ENCODE peak calls at places on chromosomes 11 and 22, in eight cellular contexts. B, Z, C, W, X, P, I and G are unnamed samples.

GRCh38 chr11:44607324-44607962 is 42.0 kb downstream of the CD82 start:
- DNase-seq in C (no peak), X (no peak), I (no peak), Z (no peak), P (peak), W (no peak), B (no peak), G (no peak)

GRCh38 chr11:842370-843002 is at the start of the genes POLR2L and TSPAN4:
- DNase-seq in C (peak), W (peak), P (peak), Z (peak), B (peak), I (peak), X (peak), G (no peak)

GRCh38 chr11:114277637-114278341 is 18.4 kb upstream of the NNMT start:
- DNase-seq in B (no peak), X (no peak), P (no peak), Z (no peak), W (no peak), I (no peak), C (no peak), G (no peak)

GRCh38 chr22:37898441-37899181 is 7.5 kb upstream of the MICALL1 start:
- DNase-seq in X (no peak), B (no peak), Z (no peak), I (peak), C (no peak), W (no peak), P (no peak), G (no peak)

GRCh38 chr22:39276461-39277134 is 31.8 kb upstream of the PDGFB start:
- DNase-seq in W (no peak), P (no peak), B (no peak), I (no peak), Z (no peak), X (no peak), C (no peak), G (no peak)

GRCh38 chr22:45552580-45553332 is 50.1 kb downstream of the FBLN1 start:
- DNase-seq in C (no peak), X (no peak), W (no peak), Z (no peak), P (peak), I (no peak), B (peak), G (no peak)

GRCh38 chr11:114122668-114123067 is 63.2 kb downstream of the ZBTB16 start:
- DNase-seq in P (no peak), B (no peak), I (no peak), W (no peak), Z (no peak), X (no peak), C (no peak), G (no peak)

GRCh38 chr11:69355346-69355940 is 61.5 kb downstream of the MYEOV start:
- DNase-seq in X (no peak), B (no peak), W (no peak), Z (no peak), C (no peak), P (peak), I (no peak), G (no peak)

GRCh38 chr11:13008625-13009475 is at the start of gene RASSF10:
- DNase-seq in B (peak), Z (no peak), X (no peak), P (peak), C (peak), I (no peak), W (no peak), G (peak)

GRCh38 chr11:120564573-120565301 is 53.2 kb downstream of the GRIK4 start:
- DNase-seq in B (peak), X (peak), W (no peak), C (peak), P (peak), Z (peak), I (peak), G (no peak)

GRCh38 chr22:32590556-32590955 is 115.9 kb downstream of the FBXO7 start:
- DNase-seq in B (no peak), Z (no peak), W (no peak), C (no peak), X (no peak), P (peak), I (no peak), G (no peak)

GRCh38 chr11:66725114-66725513 is 3.9 kb downstream of the SPTBN2 start:
- DNase-seq in I (no peak), X (no peak), P (no peak), C (no peak), Z (no peak), B (no peak), W (no peak), G (no peak)

GRCh38 chr11:126992804-126993111 is 7.8 kb downstream of the KIRREL3 start:
- DNase-seq in P (peak), Z (no peak), I (no peak), W (no peak), C (no peak), X (no peak), B (no peak), G (no peak)

GRCh38 chr11:123393312-123393927 is 36.6 kb upstream of the GRAMD1B start:
- DNase-seq in W (no peak), X (no peak), Z (no peak), B (no peak), P (no peak), I (no peak), C (no peak), G (no peak)

GRCh38 chr11:67302571-67303131 is 679 bp upstream of the SSH3 start:
- DNase-seq in W (peak), X (no peak), B (peak), I (no peak), P (no peak), Z (no peak), C (no peak), G (no peak)

GRCh38 chr22:37054078-37054440 is 2.5 kb downstream of the KCTD17 start:
- DNase-seq in P (no peak), B (no peak), Z (no peak), X (no peak), W (no peak), I (no peak), C (no peak), G (no peak)

GRCh38 chr11:70504246-70505020 is 106.1 kb downstream of the CTTN start:
- DNase-seq in W (no peak), C (no peak), B (no peak), P (no peak), X (no peak), I (no peak), Z (no peak), G (no peak)

GRCh38 chr22:21718492-21718891 is 17.1 kb downstream of the YPEL1 start:
- DNase-seq in X (no peak), C (no peak), B (no peak), W (no peak), P (no peak), Z (no peak), I (no peak), G (no peak)

GRCh38 chr11:73030130-73030529 is 112.0 kb downstream of the FCHSD2 start:
- DNase-seq in P (no peak), B (no peak), X (no peak), Z (no peak), W (no peak), C (no peak), I (no peak), G (no peak)

GRCh38 chr11:35318977-35319925 is 100.1 kb downstream of the SLC1A2 start:
- DNase-seq in Z (no peak), W (no peak), B (no peak), X (peak), P (no peak), C (no peak), I (peak), G (no peak)

GRCh38 chr22:24592144-24592845 is 578 bp downstream of the LRRC75B start:
- DNase-seq in C (no peak), P (peak), I (no peak), B (peak), X (peak), Z (no peak), W (no peak), G (no peak)

GRCh38 chr11:34610324-34611041 is 10.4 kb upstream of the EHF start:
- DNase-seq in X (no peak), P (no peak), I (no peak), Z (no peak), C (no peak), B (no peak), W (no peak), G (no peak)

GRCh38 chr11:76613901-76614300 is 56.6 kb downstream of the LRRC32 start:
- DNase-seq in P (no peak), C (no peak), B (no peak), I (no peak), X (no peak), W (no peak), Z (no peak), G (no peak)